ENCODE peak calls at places on chromosome 6, in six cellular contexts. One of them, this sample, is unnamed.

GRCh38 chr6:168322966-168323365 is 3.4 kb upstream of the DACT2 start:
- DNase-seq in T47D: no peak
- DNase-seq in Kasumi-1: no peak
- DNase-seq in neuronal stem cell: no peak
- DNase-seq in DMS 273 treated with DMSO at 0.1 percent for 48 hours: no peak
- DNase-seq in stimulated activated CD4-positive, alpha-beta T cell treated with anti-CD3 and anti-CD28 coated beads, TNF-alpha, amount 100 ng/mL, for 4 hours: no peak
- DNase-seq in this sample: no peak

GRCh38 chr6:14476793-14477531 is 359.4 kb downstream of the CD83 start:
- DNase-seq in T47D: no peak
- DNase-seq in Kasumi-1: no peak
- DNase-seq in neuronal stem cell: no peak
- DNase-seq in DMS 273 treated with DMSO at 0.1 percent for 48 hours: peak; percentile 92
- DNase-seq in stimulated activated CD4-positive, alpha-beta T cell treated with anti-CD3 and anti-CD28 coated beads, TNF-alpha, amount 100 ng/mL, for 4 hours: no peak
- DNase-seq in this sample: no peak

GRCh38 chr6:35624341-35625070 is 64.2 kb downstream of the FKBP5 start:
- DNase-seq in T47D: no peak
- DNase-seq in Kasumi-1: peak; percentile 34
- DNase-seq in neuronal stem cell: no peak
- DNase-seq in DMS 273 treated with DMSO at 0.1 percent for 48 hours: no peak
- DNase-seq in stimulated activated CD4-positive, alpha-beta T cell treated with anti-CD3 and anti-CD28 coated beads, TNF-alpha, amount 100 ng/mL, for 4 hours: no peak
- DNase-seq in this sample: no peak

GRCh38 chr6:34476462-34476861 is 10.6 kb downstream of the PACSIN1 start:
- DNase-seq in T47D: no peak
- DNase-seq in Kasumi-1: no peak
- DNase-seq in neuronal stem cell: no peak
- DNase-seq in DMS 273 treated with DMSO at 0.1 percent for 48 hours: peak; percentile 43
- DNase-seq in stimulated activated CD4-positive, alpha-beta T cell treated with anti-CD3 and anti-CD28 coated beads, TNF-alpha, amount 100 ng/mL, for 4 hours: no peak
- DNase-seq in this sample: no peak

GRCh38 chr6:73394577-73395354 is at the start of gene DDX43:
- DNase-seq in T47D: no peak
- DNase-seq in Kasumi-1: no peak
- DNase-seq in neuronal stem cell: no peak
- DNase-seq in DMS 273 treated with DMSO at 0.1 percent for 48 hours: no peak
- DNase-seq in stimulated activated CD4-positive, alpha-beta T cell treated with anti-CD3 and anti-CD28 coated beads, TNF-alpha, amount 100 ng/mL, for 4 hours: no peak
- DNase-seq in this sample: peak; percentile 9

GRCh38 chr6:11251553-11252358 is 19.3 kb upstream of the NEDD9 start:
- DNase-seq in T47D: no peak
- DNase-seq in Kasumi-1: no peak
- DNase-seq in neuronal stem cell: no peak
- DNase-seq in DMS 273 treated with DMSO at 0.1 percent for 48 hours: no peak
- DNase-seq in stimulated activated CD4-positive, alpha-beta T cell treated with anti-CD3 and anti-CD28 coated beads, TNF-alpha, amount 100 ng/mL, for 4 hours: no peak
- DNase-seq in this sample: no peak

GRCh38 chr6:13302751-13303667 is 25.3 kb downstream of the TBC1D7 start:
- DNase-seq in T47D: no peak
- DNase-seq in Kasumi-1: peak; percentile 98
- DNase-seq in neuronal stem cell: no peak
- DNase-seq in DMS 273 treated with DMSO at 0.1 percent for 48 hours: no peak
- DNase-seq in stimulated activated CD4-positive, alpha-beta T cell treated with anti-CD3 and anti-CD28 coated beads, TNF-alpha, amount 100 ng/mL, for 4 hours: no peak
- DNase-seq in this sample: peak; percentile 7

GRCh38 chr6:52217761-52218160 is 26.5 kb downstream of the IL17F start:
- DNase-seq in T47D: no peak
- DNase-seq in Kasumi-1: no peak
- DNase-seq in neuronal stem cell: no peak
- DNase-seq in DMS 273 treated with DMSO at 0.1 percent for 48 hours: no peak
- DNase-seq in stimulated activated CD4-positive, alpha-beta T cell treated with anti-CD3 and anti-CD28 coated beads, TNF-alpha, amount 100 ng/mL, for 4 hours: no peak
- DNase-seq in this sample: no peak

GRCh38 chr6:43742931-43743632 is 26.9 kb upstream of the VEGFA start:
- DNase-seq in T47D: no peak
- DNase-seq in Kasumi-1: no peak
- DNase-seq in neuronal stem cell: no peak
- DNase-seq in DMS 273 treated with DMSO at 0.1 percent for 48 hours: no peak
- DNase-seq in stimulated activated CD4-positive, alpha-beta T cell treated with anti-CD3 and anti-CD28 coated beads, TNF-alpha, amount 100 ng/mL, for 4 hours: no peak
- DNase-seq in this sample: no peak

GRCh38 chr6:120262354-120262753 is 912.8 kb upstream of the MAN1A1 start:
- DNase-seq in T47D: no peak
- DNase-seq in Kasumi-1: no peak
- DNase-seq in neuronal stem cell: no peak
- DNase-seq in DMS 273 treated with DMSO at 0.1 percent for 48 hours: no peak
- DNase-seq in stimulated activated CD4-positive, alpha-beta T cell treated with anti-CD3 and anti-CD28 coated beads, TNF-alpha, amount 100 ng/mL, for 4 hours: no peak
- DNase-seq in this sample: no peak

GRCh38 chr6:130796313-130796905 is 30.8 kb upstream of the SMLR1 start:
- DNase-seq in T47D: no peak
- DNase-seq in Kasumi-1: no peak
- DNase-seq in neuronal stem cell: no peak
- DNase-seq in DMS 273 treated with DMSO at 0.1 percent for 48 hours: no peak
- DNase-seq in stimulated activated CD4-positive, alpha-beta T cell treated with anti-CD3 and anti-CD28 coated beads, TNF-alpha, amount 100 ng/mL, for 4 hours: no peak
- DNase-seq in this sample: no peak

GRCh38 chr6:37155394-37156312 is 14.3 kb upstream of the PIM1 start:
- DNase-seq in T47D: no peak
- DNase-seq in Kasumi-1: no peak
- DNase-seq in neuronal stem cell: no peak
- DNase-seq in DMS 273 treated with DMSO at 0.1 percent for 48 hours: no peak
- DNase-seq in stimulated activated CD4-positive, alpha-beta T cell treated with anti-CD3 and anti-CD28 coated beads, TNF-alpha, amount 100 ng/mL, for 4 hours: no peak
- DNase-seq in this sample: peak; percentile 33

GRCh38 chr6:21986703-21987102 is 310.1 kb downstream of the PRL start:
- DNase-seq in T47D: no peak
- DNase-seq in Kasumi-1: no peak
- DNase-seq in neuronal stem cell: no peak
- DNase-seq in DMS 273 treated with DMSO at 0.1 percent for 48 hours: no peak
- DNase-seq in stimulated activated CD4-positive, alpha-beta T cell treated with anti-CD3 and anti-CD28 coated beads, TNF-alpha, amount 100 ng/mL, for 4 hours: no peak
- DNase-seq in this sample: no peak

GRCh38 chr6:56663344-56663743 is 20.7 kb upstream of the DST start:
- DNase-seq in T47D: peak; percentile 6
- DNase-seq in Kasumi-1: no peak
- DNase-seq in neuronal stem cell: no peak
- DNase-seq in DMS 273 treated with DMSO at 0.1 percent for 48 hours: no peak
- DNase-seq in stimulated activated CD4-positive, alpha-beta T cell treated with anti-CD3 and anti-CD28 coated beads, TNF-alpha, amount 100 ng/mL, for 4 hours: no peak
- DNase-seq in this sample: no peak

GRCh38 chr6:44078795-44079671 is 48.2 kb downstream of the MRPL14 start:
- DNase-seq in T47D: peak; percentile 83
- DNase-seq in Kasumi-1: no peak
- DNase-seq in neuronal stem cell: peak; percentile 82
- DNase-seq in DMS 273 treated with DMSO at 0.1 percent for 48 hours: no peak
- DNase-seq in stimulated activated CD4-positive, alpha-beta T cell treated with anti-CD3 and anti-CD28 coated beads, TNF-alpha, amount 100 ng/mL, for 4 hours: peak; percentile 57
- DNase-seq in this sample: peak; percentile 69

GRCh38 chr6:110484321-110484720 is 7.9 kb upstream of the SLC22A16 start:
- DNase-seq in T47D: no peak
- DNase-seq in Kasumi-1: peak; percentile 70
- DNase-seq in neuronal stem cell: no peak
- DNase-seq in DMS 273 treated with DMSO at 0.1 percent for 48 hours: no peak
- DNase-seq in stimulated activated CD4-positive, alpha-beta T cell treated with anti-CD3 and anti-CD28 coated beads, TNF-alpha, amount 100 ng/mL, for 4 hours: no peak
- DNase-seq in this sample: no peak

GRCh38 chr6:84082693-84083265 is 49.2 kb downstream of the MRAP2 start:
- DNase-seq in T47D: no peak
- DNase-seq in Kasumi-1: no peak
- DNase-seq in neuronal stem cell: peak; percentile 69
- DNase-seq in DMS 273 treated with DMSO at 0.1 percent for 48 hours: no peak
- DNase-seq in stimulated activated CD4-positive, alpha-beta T cell treated with anti-CD3 and anti-CD28 coated beads, TNF-alpha, amount 100 ng/mL, for 4 hours: no peak
- DNase-seq in this sample: no peak

GRCh38 chr6:63897459-63897858 is 261.9 kb downstream of the PHF3 start:
- DNase-seq in T47D: no peak
- DNase-seq in Kasumi-1: no peak
- DNase-seq in neuronal stem cell: no peak
- DNase-seq in DMS 273 treated with DMSO at 0.1 percent for 48 hours: no peak
- DNase-seq in stimulated activated CD4-positive, alpha-beta T cell treated with anti-CD3 and anti-CD28 coated beads, TNF-alpha, amount 100 ng/mL, for 4 hours: no peak
- DNase-seq in this sample: no peak

GRCh38 chr6:2763345-2763841 is 1.8 kb upstream of the WRNIP1 start:
- DNase-seq in T47D: no peak
- DNase-seq in Kasumi-1: no peak
- DNase-seq in neuronal stem cell: no peak
- DNase-seq in DMS 273 treated with DMSO at 0.1 percent for 48 hours: no peak
- DNase-seq in stimulated activated CD4-positive, alpha-beta T cell treated with anti-CD3 and anti-CD28 coated beads, TNF-alpha, amount 100 ng/mL, for 4 hours: no peak
- DNase-seq in this sample: no peak